ENCODE peak calls at places on chromosome 17, in seven cellular contexts. F is stimulated activated CD4-positive, alpha-beta T cell treated with anti-CD3 and anti-CD28 coated beads, Interleukin-15, amount 100 ng/mL, for 1 hour; M is AG09319; O is MCF 10A; T is Kasumi-1; G is activated CD8-positive, alpha-beta T cell treated with anti-CD3 and anti-CD28 coated beads for 36 hours; C is fibroblast of the aortic adventitia. E is an unnamed sample.

GRCh38 chr17:74408262-74408661 is 23.6 kb upstream of the GPRC5C start:
- DNase-seq in F (no peak), M (no peak), O (peak), T (no peak), G (no peak), C (no peak), E (no peak)

GRCh38 chr17:45042346-45043120 is 8.9 kb downstream of the DCAKD start:
- DNase-seq in F (no peak), M (no peak), O (no peak), T (no peak), G (no peak), C (no peak), E (no peak)

GRCh38 chr17:64459284-64459747 is 10.4 kb downstream of the MILR1 start:
- DNase-seq in F (no peak), M (no peak), O (peak), T (no peak), G (no peak), C (peak), E (no peak)

GRCh38 chr17:55219939-55220338 is 44.8 kb upstream of the HLF start:
- DNase-seq in F (no peak), M (no peak), O (peak), T (no peak), G (no peak), C (peak), E (no peak)

GRCh38 chr17:9677932-9678331 is 32.6 kb downstream of the USP43 start:
- DNase-seq in F (no peak), M (no peak), O (no peak), T (no peak), G (no peak), C (no peak), E (no peak)

GRCh38 chr17:64009571-64010402 is 10.6 kb downstream of the ICAM2 start:
- DNase-seq in F (no peak), M (no peak), O (no peak), T (no peak), G (no peak), C (no peak), E (no peak)

GRCh38 chr17:36935681-36936454 is 1.4 kb upstream of the LHX1 start:
- DNase-seq in F (no peak), M (no peak), O (peak), T (no peak), G (no peak), C (no peak), E (no peak)

GRCh38 chr17:41184480-41184961 is at the start of gene KRTAP4-1:
- DNase-seq in F (no peak), M (no peak), O (no peak), T (no peak), G (no peak), C (no peak), E (no peak)

GRCh38 chr17:71163121-71163812 is 957.6 kb upstream of the SOX9 start:
- DNase-seq in F (no peak), M (no peak), O (no peak), T (no peak), G (no peak), C (no peak), E (peak)

GRCh38 chr17:36632916-36633846 is 31.8 kb downstream of the MRM1 start:
- DNase-seq in F (no peak), M (no peak), O (no peak), T (no peak), G (no peak), C (no peak), E (no peak)

GRCh38 chr17:32882734-32883133 is 5.8 kb upstream of the MYO1D start:
- DNase-seq in F (no peak), M (no peak), O (peak), T (no peak), G (peak), C (no peak), E (no peak)

GRCh38 chr17:4728124-4728523 is 3.1 kb upstream of the MED11 start:
- DNase-seq in F (no peak), M (no peak), O (no peak), T (no peak), G (peak), C (peak), E (peak)

GRCh38 chr17:31496601-31497000 is 105.1 kb downstream of the RAB11FIP4 start:
- DNase-seq in F (no peak), M (no peak), O (no peak), T (no peak), G (no peak), C (no peak), E (no peak)

GRCh38 chr17:59154721-59155438 is at the start of gene SKA2:
- DNase-seq in F (peak), M (no peak), O (peak), T (peak), G (peak), C (no peak), E (peak)

GRCh38 chr17:71237903-71238538 is 882.8 kb upstream of the SOX9 start:
- DNase-seq in F (no peak), M (peak), O (peak), T (no peak), G (no peak), C (peak), E (no peak)

GRCh38 chr17:7845359-7846062 is 9.4 kb upstream of the TMEM88 start:
- DNase-seq in F (no peak), M (no peak), O (no peak), T (no peak), G (no peak), C (no peak), E (peak)

GRCh38 chr17:54891176-54891821 is 9.4 kb upstream of the TOM1L1 start:
- DNase-seq in F (no peak), M (no peak), O (peak), T (peak), G (no peak), C (peak), E (peak)

GRCh38 chr17:2713881-2714280 is 2.3 kb upstream of the CLUH start:
- DNase-seq in F (no peak), M (no peak), O (no peak), T (no peak), G (no peak), C (no peak), E (no peak)

GRCh38 chr17:60747069-60747808 is 69.6 kb downstream of the BCAS3 start:
- DNase-seq in F (no peak), M (no peak), O (no peak), T (no peak), G (no peak), C (no peak), E (no peak)

GRCh38 chr17:68314916-68315535 is 23.7 kb downstream of the ARSG start:
- DNase-seq in F (no peak), M (no peak), O (peak), T (peak), G (no peak), C (peak), E (no peak)

GRCh38 chr17:83142619-83143018 is 63.2 kb downstream of the METRNL start:
- DNase-seq in F (no peak), M (no peak), O (no peak), T (peak), G (no peak), C (no peak), E (no peak)

GRCh38 chr17:80892019-80892855 is 99.4 kb upstream of the CHMP6 start:
- DNase-seq in F (peak), M (peak), O (peak), T (peak), G (peak), C (peak), E (no peak)

GRCh38 chr17:5535436-5535835 is 48.9 kb downstream of the NLRP1 start:
- DNase-seq in F (no peak), M (no peak), O (no peak), T (no peak), G (no peak), C (no peak), E (no peak)

GRCh38 chr17:39774043-39774442 is 36.3 kb downstream of the GRB7 start:
- DNase-seq in F (no peak), M (no peak), O (peak), T (no peak), G (no peak), C (no peak), E (no peak)

GRCh38 chr17:27657620-27658019 is 26.6 kb downstream of the LGALS9 start:
- DNase-seq in F (no peak), M (no peak), O (peak), T (peak), G (peak), C (peak), E (no peak)

GRCh38 chr17:41914358-41914766 is 4.4 kb downstream of the ACLY start:
- DNase-seq in F (no peak), M (no peak), O (no peak), T (no peak), G (no peak), C (peak), E (no peak)

GRCh38 chr17:77365584-77366186 is 224.9 kb downstream of the SEC14L1 start:
- DNase-seq in F (no peak), M (no peak), O (peak), T (peak), G (peak), C (peak), E (no peak)

GRCh38 chr17:27244481-27245223 is 49.3 kb upstream of the WSB1 start:
- DNase-seq in F (no peak), M (peak), O (peak), T (peak), G (no peak), C (peak), E (no peak)

GRCh38 chr17:72118588-72119279 is 2.1 kb upstream of the SOX9 start:
- DNase-seq in F (no peak), M (no peak), O (peak), T (peak), G (peak), C (peak), E (peak)

GRCh38 chr17:58527949-58528348 is 13.5 kb upstream of the MTMR4 start:
- DNase-seq in F (no peak), M (no peak), O (peak), T (no peak), G (no peak), C (peak), E (no peak)

GRCh38 chr17:27384261-27384701 is 72.0 kb upstream of the KSR1 start:
- DNase-seq in F (no peak), M (peak), O (peak), T (no peak), G (no peak), C (peak), E (peak)

E was measured in pancreas.